ENCODE peak calls at places on chromosomes 1 and 21, in ten cellular contexts. G, E, L, T, Q, Z, X, Y, A and U are unnamed samples.

GRCh38 chr1:39034114-39034654 is 8.0 kb downstream of the NDUFS5 start:
- DNase-seq in Z (no peak), Q (no peak), E (no peak), Y (no peak), L (no peak), A (no peak), G (no peak), X (no peak), T (no peak), U (no peak)

GRCh38 chr21:45386728-45387371 is 18.1 kb upstream of the COL18A1 start:
- DNase-seq in G (peak), T (peak), Q (no peak), Z (no peak), A (no peak), X (peak), Y (peak), L (no peak), E (no peak), U (peak)

GRCh38 chr1:184186167-184186566 is 134.6 kb downstream of the TSEN15 start:
- DNase-seq in X (no peak), A (no peak), G (no peak), Q (no peak), T (no peak), Y (no peak), Z (no peak), L (no peak), E (no peak), U (no peak)

GRCh38 chr1:6180215-6180577 is at the start of gene CHD5:
- DNase-seq in E (no peak), X (no peak), Q (no peak), G (no peak), T (no peak), L (no peak), Y (peak), A (peak), Z (peak), U (no peak)

GRCh38 chr1:174358344-174358743 is 89.4 kb upstream of the GPR52 start:
- DNase-seq in E (no peak), T (no peak), A (no peak), Y (no peak), L (no peak), Z (no peak), Q (no peak), X (no peak), G (no peak), U (no peak)

GRCh38 chr1:151593651-151594625 is 17.9 kb upstream of the SNX27 start:
- DNase-seq in T (peak), E (peak), A (peak), L (peak), Q (peak), Y (peak), Z (peak), G (peak), X (peak), U (peak)

GRCh38 chr1:202122639-202123335 is at the start of gene GPR37L1:
- DNase-seq in Y (peak), G (no peak), E (peak), Q (peak), L (no peak), Z (peak), T (no peak), A (peak), X (peak), U (peak)

GRCh38 chr21:38170283-38170682 is 86.5 kb upstream of the KCNJ15 start:
- DNase-seq in Z (no peak), G (no peak), Q (peak), Y (peak), E (no peak), T (no peak), X (no peak), A (peak), L (peak), U (peak)

GRCh38 chr21:23016617-23017016 is 2018.4 kb downstream of the NCAM2 start:
- DNase-seq in T (no peak), Q (no peak), G (no peak), Y (peak), L (no peak), X (no peak), E (peak), Z (peak), A (peak), U (no peak)

GRCh38 chr1:44723496-44724407 is 7.2 kb downstream of the RNU5D-1 start:
- DNase-seq in E (no peak), L (no peak), G (peak), Z (peak), Q (no peak), Y (no peak), A (no peak), X (peak), T (no peak), U (peak)

GRCh38 chr1:20178634-20179368 is 7.1 kb upstream of the UBXN10 start:
- DNase-seq in Z (no peak), Q (no peak), X (no peak), E (no peak), A (no peak), G (no peak), L (peak), T (peak), Y (no peak), U (no peak)

GRCh38 chr1:22380024-22380785 is 71.4 kb upstream of the ZBTB40 start:
- DNase-seq in Z (no peak), L (no peak), Y (no peak), T (no peak), X (no peak), Q (no peak), G (no peak), A (peak), E (no peak), U (no peak)

GRCh38 chr1:225881081-225882007 is 836 bp downstream of the TMEM63A start:
- DNase-seq in L (peak), G (peak), T (peak), Q (peak), E (peak), A (peak), X (peak), Z (no peak), Y (peak), U (peak)

GRCh38 chr1:172421974-172422604 is 1.6 kb downstream of the C1orf105 start:
- DNase-seq in Y (no peak), Z (peak), E (no peak), A (no peak), X (no peak), L (no peak), T (no peak), G (no peak), Q (no peak), U (peak)
- H3K27ac ChIP-seq in Y (no peak), Z (peak), E (no peak), A (no peak), X (no peak), L (no peak), T (no peak), G (no peak), Q (no peak), U (no peak)

DNA sequence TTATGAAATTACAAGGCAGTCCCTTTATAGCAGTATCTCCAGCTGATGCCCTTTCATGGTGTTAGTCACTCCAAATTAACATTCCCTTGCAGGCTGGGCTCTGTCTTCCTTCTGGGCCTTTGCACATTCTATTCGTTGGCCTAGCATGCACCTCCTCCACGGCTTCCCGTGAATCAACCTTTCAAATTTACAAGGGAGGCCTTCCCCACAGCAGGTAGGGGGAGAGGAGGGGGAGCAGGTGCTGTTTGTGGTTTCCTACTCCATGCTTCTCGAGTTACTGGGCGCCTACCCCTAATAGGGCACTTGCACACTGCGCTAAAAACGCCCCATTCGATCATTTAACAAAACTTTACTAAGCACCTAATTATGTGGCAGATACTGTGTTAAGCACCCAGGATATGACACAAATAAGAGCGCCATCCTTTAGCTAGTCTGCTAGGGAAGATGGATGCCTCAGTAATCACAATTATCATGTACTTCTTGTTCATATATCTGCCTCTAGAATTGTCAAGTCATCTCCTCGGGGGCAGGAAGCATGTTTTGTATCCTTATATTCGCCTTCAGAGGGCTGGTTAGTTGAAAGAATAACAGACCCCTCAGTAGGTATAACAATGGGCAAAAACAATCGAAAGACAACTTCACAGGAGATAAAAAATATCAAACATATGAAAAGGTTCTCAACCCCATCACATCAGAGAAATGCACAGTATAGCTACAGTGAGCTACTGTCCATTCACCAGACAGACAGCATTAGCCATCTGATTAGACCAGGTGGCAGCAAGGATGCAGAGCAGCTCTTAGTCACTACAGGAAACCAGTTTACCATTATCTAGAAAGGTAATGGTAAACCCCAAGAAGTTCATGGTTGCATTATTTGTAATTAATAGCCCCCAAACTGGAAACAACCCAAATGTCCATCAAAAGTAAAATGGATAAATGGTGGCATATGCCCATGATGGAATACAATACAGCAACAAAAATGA is 1.7 kb upstream of the ADAR start:
- DNase-seq in A (peak), G (no peak), Q (no peak), E (no peak), X (no peak), Y (no peak), Z (no peak), L (no peak), T (no peak), U (no peak)
- H3K27ac ChIP-seq in A (peak), G (peak), Q (peak), E (no peak), X (no peak), Y (peak), Z (peak), L (peak), T (peak), U (no peak)

GRCh38 chr1:80158266-80158665 is 1151.7 kb upstream of the ADGRL4 start:
- DNase-seq in G (no peak), A (no peak), Y (no peak), L (no peak), T (no peak), Z (no peak), Q (no peak), X (no peak), E (no peak), U (no peak)

GRCh38 chr1:80158771-80159170 is 1152.2 kb upstream of the ADGRL4 start:
- DNase-seq in L (no peak), A (no peak), Y (no peak), X (no peak), Z (no peak), Q (no peak), G (no peak), T (no peak), E (no peak), U (no peak)

GRCh38 chr1:80164150-80164549 is 1157.6 kb upstream of the ADGRL4 start:
- DNase-seq in L (no peak), G (no peak), T (no peak), X (no peak), Z (no peak), Y (no peak), Q (no peak), A (no peak), E (no peak), U (no peak)
- H3K27ac ChIP-seq in L (no peak), G (no peak), T (no peak), X (no peak), Z (no peak), Y (no peak), Q (no peak), A (no peak), E (no peak), U (no peak)

GRCh38 chr1:25238046-25238445 is 5.7 kb upstream of the SYF2 start:
- DNase-seq in Y (no peak), G (no peak), L (no peak), Q (no peak), Z (no peak), A (no peak), T (no peak), E (no peak), X (no peak), U (no peak)
- H3K27ac ChIP-seq in Y (no peak), G (no peak), L (no peak), Q (no peak), Z (no peak), A (no peak), T (no peak), E (peak), X (no peak), U (no peak)

GRCh38 chr1:92924501-92924900 is 36.8 kb downstream of the DIPK1A start:
- DNase-seq in L (no peak), Z (no peak), G (no peak), A (peak), E (no peak), Q (no peak), Y (no peak), T (no peak), X (no peak), U (peak)
- H3K27ac ChIP-seq in L (no peak), Z (no peak), G (no peak), A (no peak), E (no peak), Q (no peak), Y (no peak), T (no peak), X (no peak), U (no peak)